ENCODE peak calls at places on chromosomes 12 and 14, in four cellular contexts. X is HFF-Myc, H is BE2C, F is mucosa of descending colon. V is an unnamed sample.

GRCh38 chr12:7844131-7844530 is 28.6 kb downstream of the SLC2A14 start:
- DNase-seq in F (no peak), H (no peak), X (no peak), V (no peak)

GRCh38 chr12:79685068-79685467 is 5.7 kb downstream of the PAWR start:
- DNase-seq in X (no peak), F (no peak), H (no peak), V (no peak)

GRCh38 chr14:92560106-92560865 is 46.7 kb downstream of the RIN3 start:
- DNase-seq in X (no peak), H (no peak), F (no peak), V (no peak)

GRCh38 chr12:64390275-64390851 is at the start of gene C12orf56:
- DNase-seq in X (no peak), H (peak; percentile 9), F (peak; percentile 32), V (no peak)

GRCh38 chr12:77845831-77846230 is 15.1 kb downstream of the NAV3 start:
- DNase-seq in F (no peak), X (peak; percentile 22), H (no peak), V (no peak)

GRCh38 chr14:33847066-33847465 is 103.8 kb downstream of the EGLN3 start:
- DNase-seq in X (no peak), F (no peak), H (no peak), V (no peak)

GRCh38 chr12:104569348-104570173 is 112.8 kb downstream of the CHST11 start:
- DNase-seq in H (no peak), X (no peak), F (peak; percentile 31), V (peak; percentile 37)

GRCh38 chr14:91115986-91116385 is 2.1 kb downstream of the DGLUCY start:
- DNase-seq in H (no peak), F (no peak), X (no peak), V (no peak)

GRCh38 chr12:1947081-1947480 is 28.6 kb upstream of the CACNA2D4 start:
- DNase-seq in H (no peak), F (no peak), X (no peak), V (no peak)

GRCh38 chr14:86321151-86321550 is 791.2 kb downstream of the FLRT2 start:
- DNase-seq in F (no peak), H (no peak), X (no peak), V (no peak)

GRCh38 chr14:65834051-65834450 is 421.5 kb downstream of the FUT8 start:
- DNase-seq in H (no peak), F (no peak), X (no peak), V (no peak)

GRCh38 chr12:111222027-111222414 is 146.9 kb downstream of the PHETA1 start:
- DNase-seq in F (no peak), H (no peak), X (no peak), V (no peak)

GRCh38 chr14:96501383-96501745 is 818 bp upstream of the PAPOLA start:
- DNase-seq in X (no peak), H (no peak), F (no peak), V (no peak)

GRCh38 chr12:46515829-46516228 is 143.3 kb upstream of the SLC38A2 start:
- DNase-seq in H (no peak), X (no peak), F (no peak), V (no peak)

GRCh38 chr12:108335349-108336119 is 3.6 kb downstream of the CMKLR1 start:
- DNase-seq in X (no peak), F (no peak), H (no peak), V (no peak)

GRCh38 chr14:105059035-105059916 is 6.0 kb downstream of the GPR132 start:
- DNase-seq in X (no peak), F (no peak), H (no peak), V (no peak)
- TF ChIP-seq CTCF in X (no peak), F (no peak), H (no peak), V (no peak)

GRCh38 chr14:74946659-74947281 is 8.6 kb downstream of the PGF start:
- DNase-seq in X (no peak), F (no peak), H (peak; percentile 56), V (no peak)
- TF ChIP-seq CTCF in X (no peak), F (no peak), H (no peak), V (no peak)

GRCh38 chr12:23281295-23281694 is 656.3 kb downstream of the ETNK1 start:
- DNase-seq in F (no peak), H (no peak), X (no peak), V (no peak)

GRCh38 chr12:23277831-23278230 is 652.9 kb downstream of the ETNK1 start:
- DNase-seq in H (no peak), X (no peak), F (no peak), V (no peak)

DNA sequence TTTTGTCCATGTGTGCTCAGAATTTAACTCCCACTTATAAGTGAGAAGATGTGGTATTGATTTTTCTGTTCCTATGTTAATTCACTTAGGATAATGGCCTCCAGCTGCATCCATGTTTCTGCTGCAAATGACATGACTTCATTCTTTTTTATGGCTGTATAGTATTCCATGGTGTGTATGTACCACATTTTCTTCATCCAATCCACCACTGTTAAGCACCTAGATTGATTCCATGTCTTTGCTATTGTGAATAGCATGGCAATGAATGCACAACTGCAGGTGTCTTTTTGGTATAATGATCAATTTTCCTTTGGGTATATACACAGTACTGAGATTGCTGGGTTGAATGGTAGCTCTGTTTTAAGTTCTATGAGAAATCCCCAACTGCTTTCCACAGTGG is 657.7 kb downstream of the ETNK1 start:
- DNase-seq in F (no peak), X (no peak), H (no peak), V (no peak)
- TF ChIP-seq CTCF in F (no peak), X (no peak), H (no peak), V (no peak)

DNA sequence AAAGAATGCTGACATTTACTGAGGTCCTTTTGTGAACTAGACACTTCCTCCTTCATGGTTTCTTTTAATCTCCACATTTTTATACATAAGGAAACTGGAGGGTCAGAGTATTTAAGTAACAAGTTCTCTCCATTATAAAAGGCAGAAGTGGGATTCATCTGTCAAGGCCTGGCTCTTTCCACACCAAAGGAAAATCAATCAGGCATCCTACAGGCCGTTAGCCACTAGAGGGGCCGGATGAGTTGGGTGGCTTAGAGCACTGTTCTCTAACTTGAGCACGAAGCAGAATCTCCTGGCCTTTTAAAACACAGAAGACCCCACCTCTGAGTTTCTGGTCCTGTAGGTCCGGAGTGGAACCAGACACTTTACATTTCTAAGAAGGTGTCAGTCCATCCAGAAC is 36.8 kb upstream of the NINJ2 start:
- DNase-seq in H (no peak), X (no peak), F (no peak), V (no peak)
- TF ChIP-seq CTCF in H (peak; percentile 7), X (no peak), F (no peak), V (no peak)

DNA sequence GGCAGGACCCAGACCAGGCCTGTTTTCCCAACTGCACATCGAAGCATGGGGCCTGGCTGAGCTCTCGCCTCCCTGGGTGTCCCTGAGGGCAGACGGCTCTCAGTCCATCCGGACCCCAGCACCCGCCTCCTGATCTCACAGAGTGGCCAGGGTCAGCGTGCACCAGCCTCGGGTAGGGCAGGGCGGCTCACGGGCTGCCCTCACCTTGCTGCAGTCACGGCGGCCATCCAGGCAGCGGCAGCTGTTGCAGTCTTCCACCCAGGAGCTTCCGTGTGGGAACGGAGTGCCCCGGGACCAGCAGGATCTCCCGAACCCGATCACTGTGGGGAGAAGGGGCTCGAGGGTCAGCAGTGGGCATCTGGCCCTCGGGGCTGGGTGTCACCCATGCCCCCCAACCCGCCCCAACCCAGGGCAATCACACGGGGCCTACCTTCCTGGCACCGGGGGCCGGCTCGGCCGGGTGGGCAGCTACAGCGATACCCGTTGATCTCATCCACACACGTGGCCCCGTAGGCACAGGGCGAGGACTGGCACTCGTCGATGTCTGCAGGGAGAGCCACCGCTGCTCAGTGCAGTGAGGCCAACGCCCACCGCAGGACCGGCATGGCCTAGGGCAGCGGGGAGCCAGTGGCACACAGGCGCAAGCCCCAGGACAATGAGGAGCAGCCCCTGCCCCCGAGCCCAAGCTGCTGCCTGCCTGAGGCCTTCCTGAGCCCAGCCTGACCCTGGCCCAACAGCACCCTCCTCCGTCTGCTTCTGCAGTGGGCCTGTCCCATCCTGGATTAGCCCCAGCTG is 22.2 kb downstream of the JAG2 start:
- DNase-seq in H (peak; percentile 10), F (no peak), X (no peak), V (no peak)
- TF ChIP-seq CTCF in H (no peak), F (no peak), X (no peak), V (no peak)

V was measured in activated B cell treated with CpG ODN at 0.5 μM for 24 hours.